ENCODE peak calls at places on chromosomes 3 and 15, in six cellular contexts. O, P, T, N, H and J are unnamed samples.

GRCh38 chr15:33226559-33227181 is 32.2 kb upstream of the FMN1 start:
- DNase-seq in H (peak), T (peak), P (no peak), N (peak), O (no peak), J (peak)

GRCh38 chr15:66876423-66876730 is 174.3 kb downstream of the SMAD6 start:
- DNase-seq in T (no peak), P (peak), O (no peak), H (no peak), N (no peak), J (no peak)

GRCh38 chr15:65789105-65789504 is 3.0 kb downstream of the DENND4A start:
- DNase-seq in H (no peak), P (no peak), T (no peak), O (no peak), N (no peak), J (no peak)

GRCh38 chr15:85489773-85490493 is 109.5 kb downstream of the AKAP13 start:
- DNase-seq in N (no peak), H (no peak), P (no peak), O (no peak), T (no peak), J (no peak)

GRCh38 chr15:81133782-81134461 is at the start of gene CFAP161:
- DNase-seq in H (peak), T (peak), N (peak), P (no peak), O (peak), J (no peak)

GRCh38 chr15:92059036-92059970 is 205.8 kb downstream of the SLCO3A1 start:
- DNase-seq in P (no peak), N (no peak), O (no peak), T (no peak), H (peak), J (no peak)

GRCh38 chr3:16183601-16184270 is 9.3 kb downstream of the GALNT15 start:
- DNase-seq in T (peak), P (no peak), O (peak), H (no peak), N (peak), J (no peak)

GRCh38 chr15:26015516-26015915 is 152.4 kb upstream of the ATP10A start:
- DNase-seq in N (no peak), O (no peak), P (no peak), T (no peak), H (no peak), J (no peak)

GRCh38 chr15:60526127-60526616 is 47.2 kb upstream of the ICE2 start:
- DNase-seq in T (no peak), P (no peak), O (no peak), N (no peak), H (peak), J (no peak)

GRCh38 chr3:175729466-175729865 is 870.3 kb downstream of the NAALADL2 start:
- DNase-seq in H (no peak), P (no peak), N (no peak), T (peak), O (no peak), J (no peak)

GRCh38 chr3:111769110-111769509 is 90.0 kb upstream of the PHLDB2 start:
- DNase-seq in N (no peak), T (no peak), P (no peak), O (no peak), H (no peak), J (no peak)

GRCh38 chr15:38696120-38696727 is 131.6 kb upstream of the RASGRP1 start:
- DNase-seq in N (no peak), P (no peak), T (peak), H (no peak), O (no peak), J (peak)

GRCh38 chr3:10322355-10322715 is 1.4 kb upstream of the SEC13 start:
- DNase-seq in H (no peak), P (no peak), T (no peak), N (no peak), O (no peak), J (peak)

GRCh38 chr15:66638377-66638776 is 63.7 kb upstream of the SMAD6 start:
- DNase-seq in N (no peak), P (no peak), O (no peak), H (no peak), T (no peak), J (no peak)

GRCh38 chr3:165378761-165379160 is 182.6 kb upstream of the SLITRK3 start:
- DNase-seq in T (no peak), P (no peak), N (no peak), H (no peak), O (no peak), J (no peak)

GRCh38 chr3:181052256-181052655 is 62.7 kb upstream of the DNAJC19 start:
- DNase-seq in T (no peak), O (no peak), H (no peak), N (no peak), P (no peak), J (no peak)

GRCh38 chr3:149592758-149593240 is 65.0 kb downstream of the WWTR1 start:
- DNase-seq in N (no peak), O (no peak), T (no peak), P (no peak), H (no peak), J (no peak)

GRCh38 chr3:44825264-44825925 is 36.3 kb upstream of the TMEM42 start:
- DNase-seq in H (peak), N (peak), P (no peak), O (peak), T (peak), J (no peak)

GRCh38 chr15:69160976-69161877 is 792 bp downstream of the GLCE start:
- DNase-seq in P (peak), N (peak), H (peak), T (peak), O (no peak), J (peak)

GRCh38 chr15:60682615-60683014 is 203.7 kb upstream of the ICE2 start:
- DNase-seq in H (no peak), T (peak), P (no peak), N (peak), O (no peak), J (no peak)

GRCh38 chr3:197445886-197446631 is 109.7 kb downstream of the BDH1 start:
- DNase-seq in N (no peak), T (no peak), H (no peak), O (no peak), P (no peak), J (no peak)

GRCh38 chr3:71376499-71376898 is 207.0 kb downstream of the FOXP1 start:
- DNase-seq in P (no peak), O (no peak), N (no peak), H (no peak), T (no peak), J (no peak)

GRCh38 chr3:128033102-128033501 is 19.1 kb upstream of the SEC61A1 start:
- DNase-seq in N (no peak), H (no peak), T (no peak), P (no peak), O (no peak), J (no peak)

GRCh38 chr3:132641837-132642538 is 17.6 kb downstream of the ACAD11 start:
- DNase-seq in H (peak), N (peak), P (no peak), O (no peak), T (peak), J (peak)

GRCh38 chr3:128685001-128685726 is 34.5 kb upstream of the RPN1 start:
- DNase-seq in T (no peak), P (peak), O (no peak), H (no peak), N (no peak), J (no peak)

GRCh38 chr15:42693942-42694341 is 43.0 kb downstream of the CDAN1 start:
- DNase-seq in N (no peak), P (no peak), H (no peak), O (no peak), T (no peak), J (no peak)

GRCh38 chr3:151909720-151910405 is 36.4 kb downstream of the SUCNR1 start:
- DNase-seq in O (no peak), P (no peak), N (no peak), T (peak), H (no peak), J (no peak)

GRCh38 chr3:182258538-182259177 is 534.6 kb upstream of the ATP11B start:
- DNase-seq in P (no peak), N (peak), O (no peak), H (peak), T (peak), J (peak)

GRCh38 chr3:140376136-140376889 is 301.6 kb upstream of the TRIM42 start:
- DNase-seq in O (no peak), T (no peak), N (no peak), P (no peak), H (no peak), J (no peak)

GRCh38 chr3:63228087-63228486 is 50.0 kb upstream of the SYNPR start:
- DNase-seq in N (no peak), P (no peak), H (no peak), T (no peak), O (no peak), J (no peak)

GRCh38 chr3:30454636-30455035 is 151.8 kb upstream of the TGFBR2 start:
- DNase-seq in O (no peak), P (no peak), H (no peak), N (no peak), T (no peak), J (no peak)

GRCh38 chr3:127124135-127124534 is 68.8 kb upstream of the PRR23E start:
- DNase-seq in O (no peak), N (peak), T (peak), H (no peak), P (no peak), J (no peak)

DNA sequence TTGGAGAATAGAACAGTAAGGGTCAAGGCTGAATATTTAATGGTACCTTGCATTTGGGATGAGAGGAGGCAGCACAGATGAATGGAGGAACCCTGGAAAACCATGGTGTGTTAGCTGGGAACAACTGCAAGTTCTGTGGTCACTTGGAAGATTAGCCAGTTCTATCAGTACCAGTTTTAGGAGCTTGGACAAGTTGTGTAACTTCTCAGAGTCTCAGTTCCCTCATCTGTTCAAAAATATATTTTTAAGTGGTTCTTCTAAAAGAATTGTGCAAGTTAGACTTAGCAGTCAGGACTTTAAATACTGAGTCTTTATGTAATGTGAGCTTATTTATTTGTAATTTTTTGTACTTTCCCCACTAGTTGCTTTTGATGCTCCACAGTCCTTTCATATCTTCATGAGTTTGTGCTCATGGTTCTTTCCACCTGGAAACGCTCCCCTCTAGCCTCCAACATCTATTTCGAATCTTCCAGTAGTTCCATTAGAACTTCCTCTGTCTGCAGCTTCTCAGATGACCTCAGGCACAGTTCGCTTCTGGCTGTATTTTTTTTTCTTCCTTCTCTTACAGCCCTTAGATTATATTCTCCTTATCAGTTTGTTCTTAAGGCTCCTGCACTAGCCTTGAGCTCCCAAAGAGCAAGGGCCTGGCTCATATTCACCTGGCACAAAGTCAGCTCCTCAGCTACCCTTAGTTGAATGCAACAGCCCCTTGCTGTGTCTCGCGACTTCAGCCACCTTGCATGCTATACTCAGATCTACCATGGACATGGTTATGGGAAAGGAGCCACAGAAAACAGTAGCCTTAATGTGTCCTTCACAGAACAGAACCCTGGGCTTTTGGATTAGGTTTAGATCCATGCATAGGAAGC is 27.1 kb downstream of the ITPR1 start:
- DNase-seq in O (no peak), N (no peak), T (no peak), P (no peak), H (no peak), J (no peak)
- H3K4me3 ChIP-seq in O (no peak), N (no peak), T (no peak), P (no peak), H (no peak), J (no peak)

GRCh38 chr15:73630796-73631471 is 2.3 kb downstream of the NPTN start:
- DNase-seq in P (no peak), O (no peak), H (no peak), T (no peak), N (no peak), J (peak)

GRCh38 chr15:73633991-73634495 is 854 bp upstream of the NPTN start:
- DNase-seq in O (peak), H (no peak), N (peak), T (peak), P (no peak), J (no peak)

GRCh38 chr15:73631915-73632669 is 1.1 kb downstream of the NPTN start:
- DNase-seq in T (peak), N (peak), O (no peak), P (no peak), H (peak), J (peak)

GRCh38 chr15:73632670-73633058 is 525 bp downstream of the NPTN start:
- DNase-seq in T (no peak), H (no peak), O (no peak), N (no peak), P (peak), J (peak)

GRCh38 chr15:73633111-73633990 is at the start of gene NPTN:
- DNase-seq in P (peak), H (peak), O (peak), T (peak), N (peak), J (peak)
- TF ChIP-seq CTCF in P (peak), H (peak), O (peak), T (no peak), N (peak), J (no peak)

GRCh38 chr3:123290107-123290930 is 88.6 kb downstream of the SEC22A start:
- DNase-seq in H (no peak), T (no peak), P (peak), N (no peak), O (no peak), J (no peak)
- H3K4me3 ChIP-seq in H (no peak), T (no peak), P (no peak), N (no peak), O (no peak), J (no peak)

DNA sequence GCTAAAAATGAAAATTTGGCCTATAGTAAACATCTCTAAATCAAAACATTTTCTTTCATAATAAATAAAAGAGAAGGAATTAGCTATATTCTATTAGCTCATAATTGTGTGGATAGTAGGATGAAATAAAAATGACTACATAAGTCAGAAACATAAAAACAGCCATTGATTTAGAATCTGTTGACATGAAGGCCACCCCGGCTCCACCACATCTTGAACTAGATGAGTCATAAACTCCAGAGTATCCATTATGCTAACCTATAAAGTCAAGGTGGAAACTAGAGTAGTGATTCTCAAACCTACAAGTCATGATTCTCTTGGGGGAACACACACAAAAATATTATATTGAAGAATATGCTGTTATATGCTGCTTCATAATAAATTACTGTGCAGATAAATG is 831.0 kb downstream of the TUSC7 start:
- DNase-seq in O (no peak), T (peak), H (no peak), P (no peak), N (no peak), J (no peak)
- TF ChIP-seq CTCF in O (no peak), T (no peak), H (no peak), P (no peak), N (no peak), J (no peak)

GRCh38 chr3:69095636-69096035 is 10.9 kb downstream of the ARL6IP5 start:
- DNase-seq in T (no peak), H (no peak), N (no peak), O (no peak), P (no peak), J (peak)
- H3K4me3 ChIP-seq in T (no peak), H (no peak), N (no peak), O (no peak), P (no peak), J (no peak)

GRCh38 chr3:52198643-52199608 is 966 bp downstream of the ALAS1 start:
- DNase-seq in N (no peak), H (no peak), T (no peak), P (no peak), O (no peak), J (no peak)

GRCh38 chr3:52195823-52196331 is 2.1 kb upstream of the ALAS1 start:
- DNase-seq in P (no peak), T (peak), N (peak), H (no peak), O (no peak), J (no peak)

GRCh38 chr3:52197499-52197841 is 490 bp upstream of the ALAS1 start:
- DNase-seq in P (no peak), H (no peak), O (no peak), T (no peak), N (no peak), J (no peak)

GRCh38 chr3:52196977-52197376 is 983 bp upstream of the ALAS1 start:
- DNase-seq in T (no peak), N (no peak), H (no peak), P (no peak), O (no peak), J (no peak)

DNA sequence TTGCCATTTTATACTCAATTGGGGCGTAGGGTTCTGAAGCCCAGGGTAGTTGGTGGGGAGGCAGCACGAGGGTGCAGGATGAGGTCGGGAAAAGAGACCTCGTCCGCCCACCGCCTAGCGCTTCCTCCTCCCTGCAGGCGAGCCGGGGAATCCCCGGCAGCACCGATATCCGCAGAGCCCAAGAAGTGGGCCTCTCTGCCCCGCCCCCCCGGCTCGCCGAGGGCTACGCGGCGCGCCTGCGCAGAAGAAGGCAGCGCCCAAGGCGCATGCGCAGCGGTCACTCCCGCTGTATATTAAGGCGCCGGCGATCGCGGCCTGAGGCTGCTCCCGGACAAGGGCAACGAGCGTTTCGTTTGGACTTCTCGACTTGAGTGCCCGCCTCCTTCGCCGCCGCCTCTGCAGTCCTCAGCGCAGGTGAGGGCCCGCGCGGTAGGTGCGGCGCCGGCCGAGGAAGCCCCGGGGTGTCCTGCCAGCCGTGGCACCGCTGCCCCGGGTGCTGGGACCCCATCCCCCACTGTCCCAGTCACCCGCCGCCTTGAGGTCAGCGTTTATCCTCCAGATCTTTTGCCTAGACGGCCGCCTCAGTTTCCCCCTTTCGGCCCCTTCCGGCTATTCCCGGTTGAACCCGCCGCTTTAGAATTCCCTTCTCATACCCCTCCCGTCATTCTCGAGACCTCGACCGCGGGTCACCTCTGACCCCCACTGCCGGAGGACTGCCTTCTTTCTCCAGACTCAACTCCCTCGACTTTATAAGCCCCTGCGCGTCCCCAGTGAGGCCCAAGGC is at the start of gene ALAS1:
- DNase-seq in N (peak), O (peak), P (peak), T (peak), H (peak), J (peak)
- TF ChIP-seq CTCF in N (no peak), O (no peak), P (peak), T (no peak), H (no peak), J (no peak)

GRCh38 chr3:98974442-98974841 is 72.9 kb upstream of the DCBLD2 start:
- DNase-seq in O (no peak), P (no peak), H (no peak), N (no peak), T (peak), J (no peak)

GRCh38 chr3:98977520-98977919 is 76.0 kb upstream of the DCBLD2 start:
- DNase-seq in H (no peak), T (peak), N (peak), O (peak), P (no peak), J (peak)

GRCh38 chr3:98979296-98979695 is 77.8 kb upstream of the DCBLD2 start:
- DNase-seq in O (no peak), H (no peak), N (no peak), P (no peak), T (no peak), J (no peak)

GRCh38 chr3:98980915-98981596 is 79.6 kb upstream of the DCBLD2 start:
- DNase-seq in P (no peak), O (no peak), H (no peak), T (peak), N (no peak), J (peak)

DNA sequence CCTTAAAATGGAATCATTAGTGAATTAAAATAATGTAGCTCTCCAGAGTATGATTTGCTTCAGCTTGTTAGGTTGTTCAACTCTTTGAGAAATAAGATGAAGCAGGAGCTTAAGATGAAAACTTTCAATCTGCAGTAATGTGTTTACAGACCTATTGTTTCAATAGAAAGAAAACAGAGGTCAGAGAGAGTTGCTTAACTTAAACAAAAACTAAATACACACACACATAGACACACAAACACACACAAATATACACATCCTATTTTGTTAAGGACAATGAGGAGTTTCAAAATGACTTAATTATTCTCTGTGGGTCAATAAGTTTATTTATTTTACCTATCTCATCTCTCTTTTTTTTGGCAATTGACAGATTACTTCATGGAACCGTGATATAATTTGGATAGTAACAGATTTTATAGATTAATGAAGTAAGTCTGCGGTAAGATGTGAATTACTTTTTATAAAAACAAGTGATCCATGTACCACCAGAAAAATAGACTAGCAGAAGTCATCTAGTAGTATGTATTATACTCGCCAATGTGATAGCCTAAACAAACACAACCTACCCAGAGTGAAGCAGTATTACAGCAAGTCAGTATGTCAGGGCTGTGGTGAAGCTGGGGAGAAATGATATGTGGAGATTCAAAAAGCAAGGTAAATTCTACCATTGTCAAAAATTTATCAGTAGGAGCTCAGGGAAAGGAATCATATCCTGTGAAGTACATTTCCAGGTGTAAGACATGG is 76.7 kb upstream of the DCBLD2 start:
- DNase-seq in O (no peak), N (no peak), T (no peak), H (no peak), P (no peak), J (no peak)
- H3K4me3 ChIP-seq in O (no peak), N (no peak), T (no peak), H (no peak), P (no peak), J (no peak)